ENCODE peak calls at places on chromosomes 12 and 14, in five cellular contexts. W is lung, L is astrocyte, R is hepatocyte, S is tibial artery. C is an unnamed sample.
A peak's percentile ranks its signal among the peaks of the same experiment; 100 is the strongest.

GRCh38 chr12:2229661-2230539 is 177.1 kb downstream of the CACNA1C start:
- DNase-seq in W (no peak), L (no peak), R (no peak), S (no peak), C (no peak)

GRCh38 chr14:39621678-39622077 is 189.4 kb upstream of the FBXO33 start:
- DNase-seq in W (no peak), L (no peak), R (no peak), S (no peak), C (no peak)

GRCh38 chr12:4817813-4818212 is 91.9 kb upstream of the KCNA1 start:
- DNase-seq in W (no peak), L (no peak), R (no peak), S (no peak), C (no peak)

GRCh38 chr14:73457935-73458218 is 469 bp downstream of the NUMB start:
- DNase-seq in W (peak; percentile 57), L (no peak), R (peak; percentile 60), S (peak; percentile 78), C (peak; percentile 31)

GRCh38 chr14:64363265-64363840 is 24.8 kb upstream of the MTHFD1 start:
- DNase-seq in W (no peak), L (peak; percentile 65), R (no peak), S (no peak), C (no peak)

GRCh38 chr14:77111021-77111420 is 13.0 kb downstream of the CIPC start:
- DNase-seq in W (no peak), L (peak; percentile 20), R (no peak), S (no peak), C (no peak)

GRCh38 chr14:92039073-92039719 is 663 bp downstream of the TRIP11 start:
- DNase-seq in W (no peak), L (peak; percentile 86), R (peak; percentile 78), S (no peak), C (peak; percentile 46)

GRCh38 chr14:30194769-30195168 is 267.1 kb upstream of the PRKD1 start:
- DNase-seq in W (no peak), L (peak; percentile 93), R (no peak), S (no peak), C (no peak)

GRCh38 chr14:104547998-104548700 is 31.4 kb upstream of the C14orf180 start:
- DNase-seq in W (no peak), L (no peak), R (no peak), S (peak; percentile 34), C (no peak)

GRCh38 chr12:109230193-109230592 is 78.9 kb downstream of the FOXN4 start:
- DNase-seq in W (no peak), L (no peak), R (no peak), S (no peak), C (no peak)

GRCh38 chr14:71726639-71727085 is 205.6 kb upstream of the RGS6 start:
- DNase-seq in W (peak; percentile 44), L (no peak), R (peak; percentile 25), S (no peak), C (no peak)
- H3K4me1 ChIP-seq in W (no peaks in the 10 kb centered on the region), L (peaks cover 12% of the 10 kb centered on the region), R (peaks cover 5% of the 10 kb centered on the region), S (peaks cover 23% of the 10 kb centered on the region), C (no peaks in the 10 kb centered on the region)

GRCh38 chr12:69985656-69986055 is 160.6 kb downstream of the MYRFL start:
- DNase-seq in W (no peak), L (no peak), R (no peak), S (no peak), C (no peak)

GRCh38 chr12:69991683-69992297 is 166.8 kb downstream of the MYRFL start:
- DNase-seq in W (no peak), L (no peak), R (no peak), S (peak; percentile 71), C (no peak)

GRCh38 chr12:69986109-69986508 is 161.1 kb downstream of the MYRFL start:
- DNase-seq in W (no peak), L (no peak), R (no peak), S (no peak), C (no peak)

GRCh38 chr12:69987453-69988102 is 162.6 kb downstream of the MYRFL start:
- DNase-seq in W (no peak), L (peak; percentile 99), R (peak; percentile 86), S (no peak), C (no peak)

DNA sequence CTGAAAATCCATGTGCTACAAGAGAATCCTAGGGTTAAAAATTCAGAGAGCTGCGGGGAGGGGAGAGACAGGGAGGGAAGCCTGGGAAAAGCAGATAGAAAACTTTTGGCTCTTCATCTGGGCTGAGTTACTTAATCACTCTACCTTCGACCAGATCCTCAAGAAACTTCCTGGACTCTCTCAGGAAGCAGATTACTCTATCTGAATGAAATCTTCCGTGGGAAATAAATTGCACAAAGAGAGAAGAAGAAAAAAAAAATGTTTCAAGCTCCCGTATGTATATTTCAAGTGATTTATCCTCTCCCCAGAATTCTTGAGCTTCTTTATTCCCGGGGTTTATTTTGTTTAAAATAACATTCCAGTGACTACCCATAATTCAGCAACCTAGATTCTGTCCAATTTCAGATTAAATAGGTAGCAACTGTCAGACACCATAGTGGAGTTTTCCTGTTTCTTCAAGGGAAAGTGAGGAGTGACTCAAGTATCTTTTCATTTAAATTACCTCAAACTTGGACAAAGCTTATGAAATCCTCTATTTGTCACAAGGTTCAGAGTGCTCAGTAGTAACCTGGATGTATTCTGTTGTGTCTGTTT is 163.7 kb downstream of the MYRFL start:
- DNase-seq in W (no peak), L (peak; percentile 77), R (peak; percentile 34), S (no peak), C (no peak)
- H3K4me3 ChIP-seq in W (no peak overlapping the region), L (peak overlapping the region; percentile 11), R (no peak overlapping the region), S (peak overlapping the region; percentile 29), C (no peak overlapping the region)

DNA sequence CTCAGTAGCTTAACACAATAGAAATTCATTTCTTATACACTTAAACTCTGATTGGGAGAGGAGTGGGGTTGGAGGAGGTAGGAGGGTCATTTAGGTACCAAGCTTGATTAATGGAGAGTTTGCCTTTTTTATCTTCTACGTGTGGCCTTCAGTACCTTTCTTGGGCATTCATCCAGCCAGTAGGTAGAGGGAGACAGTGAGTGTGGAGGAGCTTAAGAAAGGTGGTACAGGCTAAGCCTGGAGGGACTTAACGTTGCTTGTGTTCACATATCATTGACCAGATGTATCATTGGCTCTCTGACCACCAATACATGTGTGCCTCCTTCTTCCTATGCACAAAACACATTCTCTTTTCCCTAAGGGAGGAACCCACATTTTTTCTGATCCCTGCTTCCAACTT is 232.9 kb upstream of the CRY1 start:
- DNase-seq in W (no peak), L (no peak), R (no peak), S (no peak), C (no peak)
- TF ChIP-seq CTCF in W (no peak), L (no peak), R (no peak), S (no peak), C (no peak)

DNA sequence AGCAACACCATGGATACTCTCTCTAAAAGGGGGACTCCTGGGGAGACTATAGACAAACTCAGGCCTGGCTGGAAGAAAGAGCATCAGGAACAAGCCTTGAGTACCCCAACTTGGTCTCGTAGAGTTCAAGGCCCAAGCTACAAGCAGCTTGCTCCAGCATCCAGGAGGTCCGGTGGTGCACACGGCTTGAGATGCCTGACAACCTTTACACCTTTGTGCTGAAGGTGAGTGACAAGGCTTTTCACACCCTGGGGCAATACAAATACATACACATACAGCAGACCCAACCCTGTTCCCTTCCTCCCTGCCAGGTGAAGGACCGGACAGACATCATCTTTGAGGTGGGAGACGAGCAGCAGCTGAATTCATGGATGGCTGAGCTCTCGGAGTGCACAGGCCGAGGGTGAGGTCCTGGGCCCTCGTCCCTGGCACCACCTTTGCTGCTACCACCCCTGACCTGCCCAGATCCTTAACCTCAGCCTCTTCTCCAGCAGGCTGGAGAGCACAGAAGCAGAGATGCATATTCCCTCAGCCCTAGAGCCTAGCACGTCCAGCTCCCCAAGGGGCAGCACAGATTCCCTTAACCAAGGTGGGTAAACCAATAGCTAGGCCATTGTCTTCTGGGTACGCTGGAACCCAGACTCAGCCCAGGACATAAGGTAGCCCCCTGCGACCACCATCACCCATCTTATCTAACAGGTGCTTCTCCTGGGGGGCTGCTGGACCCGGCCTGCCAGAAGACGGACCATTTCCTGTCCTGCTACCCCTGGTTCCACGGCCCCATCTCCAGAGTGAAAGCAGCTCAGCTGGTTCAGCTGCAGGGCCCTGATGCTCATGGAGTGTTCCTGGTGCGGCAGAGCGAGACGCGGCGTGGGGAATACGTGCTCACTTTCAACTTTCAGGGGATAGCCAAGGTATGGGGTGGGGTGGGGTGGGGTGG is 41.2 kb downstream of the SH2B3 start:
- DNase-seq in W (peak; percentile 24), L (no peak), R (no peak), S (peak; percentile 61), C (peak; percentile 9)
- H3K4me1 ChIP-seq in W (peaks cover 25% of the 10 kb centered on the region), L (peaks cover 40% of the 10 kb centered on the region), R (no peaks in the 10 kb centered on the region), S (peaks cover 18% of the 10 kb centered on the region), C (peaks cover 75% of the 10 kb centered on the region)

DNA sequence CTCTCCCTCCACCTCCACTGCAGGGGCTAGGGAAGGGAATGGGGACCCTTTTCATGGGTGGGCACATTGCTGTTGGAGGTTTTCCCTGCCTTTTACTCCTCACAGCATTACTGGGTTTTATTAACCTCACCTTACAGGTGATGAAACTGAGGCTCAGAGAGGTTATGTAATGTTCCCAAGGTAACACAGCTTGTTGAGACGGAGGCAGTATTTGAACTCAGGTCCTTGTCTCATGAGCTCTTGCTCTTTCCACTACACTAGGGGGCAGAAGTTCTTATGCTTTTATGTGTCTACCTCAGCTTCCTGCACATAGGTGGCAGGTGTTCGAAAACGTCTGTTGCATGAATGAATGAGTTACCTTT is 11.7 kb downstream of the CISTR start:
- DNase-seq in W (no peak), L (no peak), R (no peak), S (peak; percentile 11), C (no peak)
- H3K4me3 ChIP-seq in W (no peak overlapping the region), L (no peak overlapping the region), R (no peak overlapping the region), S (peak overlapping the region; percentile 43), C (peak overlapping the region; percentile 37)

GRCh38 chr12:122946690-122947271 is 19.5 kb downstream of the ABCB9 start:
- DNase-seq in W (peak; percentile 83), L (peak; percentile 99), R (peak; percentile 90), S (peak; percentile 96), C (peak; percentile 78)

GRCh38 chr12:122948605-122949004 is 17.7 kb downstream of the ABCB9 start:
- DNase-seq in W (no peak), L (no peak), R (no peak), S (no peak), C (no peak)

GRCh38 chr12:122945047-122945592 is 21.1 kb downstream of the ABCB9 start:
- DNase-seq in W (no peak), L (no peak), R (no peak), S (no peak), C (no peak)

GRCh38 chr12:122949405-122949804 is 16.9 kb downstream of the ABCB9 start:
- DNase-seq in W (no peak), L (no peak), R (no peak), S (no peak), C (no peak)

GRCh38 chr12:122947352-122947792 is 18.9 kb downstream of the ABCB9 start:
- DNase-seq in W (peak; percentile 39), L (no peak), R (no peak), S (peak; percentile 80), C (no peak)
- TF ChIP-seq CTCF in W (no peak), L (no peak), R (no peak), S (no peak), C (peak; percentile 8)